ENCODE peak calls at places on chromosomes 12 and 14, in seven cellular contexts. E is neuronal stem cell, F is fibroblast of lung, L is ascending aorta, W is Karpas-422, J is osteoblast, N is adipocyte. H is an unnamed sample. For H3K36me3, the result is how much of the 10 kb centered on the place peaks cover.

GRCh38 chr12:54431911-54432814 is 13.1 kb upstream of the ITGA5 start:
- DNase-seq in E (no peak), F (peak), L (peak), W (no peak), J (peak), N (no peak), H (no peak)

GRCh38 chr12:125140239-125140917 is 75.1 kb downstream of the AACS start:
- DNase-seq in E (peak), F (no peak), L (no peak), W (no peak), J (peak), N (no peak), H (no peak)

GRCh38 chr14:103008768-103009342 is 48.5 kb downstream of the CDC42BPB start:
- DNase-seq in E (no peak), F (no peak), L (no peak), W (no peak), J (peak), N (no peak), H (no peak)

GRCh38 chr14:98819132-98819866 is 452.7 kb downstream of the BCL11B start:
- DNase-seq in E (no peak), F (no peak), L (no peak), W (no peak), J (no peak), N (no peak), H (peak)

GRCh38 chr14:71135496-71135895 is 228.2 kb downstream of the PCNX1 start:
- DNase-seq in E (no peak), F (no peak), L (no peak), W (no peak), J (no peak), N (no peak), H (no peak)

GRCh38 chr14:28406181-28406580 is 360.4 kb upstream of the FOXG1 start:
- DNase-seq in E (no peak), F (peak), L (no peak), W (no peak), J (peak), N (peak), H (no peak)

GRCh38 chr12:3119745-3120660 is 42.8 kb downstream of the TSPAN9 start:
- DNase-seq in E (no peak), F (peak), L (peak), W (no peak), J (peak), N (peak), H (no peak)

GRCh38 chr12:109389146-109389545 is 41.4 kb downstream of the MYO1H start:
- DNase-seq in E (no peak), F (no peak), L (no peak), W (peak), J (no peak), N (no peak), H (no peak)

GRCh38 chr14:102362084-102362483 is 606 bp downstream of the CINP start:
- DNase-seq in E (no peak), F (peak), L (no peak), W (peak), J (peak), N (peak), H (no peak)

GRCh38 chr14:106204063-106204462 is 677.7 kb downstream of the TMEM121 start:
- DNase-seq in E (no peak), F (no peak), L (no peak), W (no peak), J (no peak), N (no peak), H (no peak)

GRCh38 chr12:67148265-67148664 is 120.9 kb upstream of the CAND1 start:
- DNase-seq in E (no peak), F (no peak), L (no peak), W (no peak), J (no peak), N (no peak), H (no peak)

GRCh38 chr14:49886523-49886922 is 6.4 kb upstream of the ARF6 start:
- DNase-seq in E (no peak), F (no peak), L (no peak), W (no peak), J (no peak), N (no peak), H (no peak)

GRCh38 chr12:911191-911826 is 38.2 kb downstream of the RAD52 start:
- DNase-seq in E (no peak), F (no peak), L (no peak), W (no peak), J (no peak), N (no peak), H (no peak)

GRCh38 chr12:749871-750270 is 2.5 kb upstream of the WNK1 start:
- DNase-seq in E (no peak), F (no peak), L (no peak), W (no peak), J (no peak), N (no peak), H (no peak)

GRCh38 chr12:79891506-79892162 is 43.3 kb downstream of the PPP1R12A start:
- DNase-seq in E (no peak), F (no peak), L (no peak), W (no peak), J (no peak), N (no peak), H (no peak)

GRCh38 chr14:64758711-64759554 is 54.7 kb downstream of the PLEKHG3 start:
- DNase-seq in E (no peak), F (peak), L (no peak), W (no peak), J (peak), N (peak), H (no peak)

GRCh38 chr12:74339211-74339610 is 198.4 kb upstream of the ATXN7L3B start:
- DNase-seq in E (no peak), F (no peak), L (no peak), W (no peak), J (no peak), N (no peak), H (no peak)

GRCh38 chr12:68572650-68573049 is 38.0 kb upstream of the RAP1B start:
- DNase-seq in E (no peak), F (no peak), L (no peak), W (no peak), J (no peak), N (no peak), H (no peak)

GRCh38 chr12:87406926-87407325 is 622.3 kb downstream of the C12orf50 start:
- DNase-seq in E (no peak), F (peak), L (no peak), W (no peak), J (no peak), N (no peak), H (no peak)

GRCh38 chr12:15603461-15604085 is 185.6 kb downstream of the EPS8 start:
- DNase-seq in E (no peak), F (peak), L (no peak), W (no peak), J (no peak), N (no peak), H (no peak)

GRCh38 chr14:81437226-81437625 is 37.1 kb upstream of the STON2 start:
- DNase-seq in E (no peak), F (no peak), L (no peak), W (no peak), J (no peak), N (no peak), H (no peak)

GRCh38 chr12:109439181-109439580 is 37.9 kb downstream of the KCTD10 start:
- DNase-seq in E (no peak), F (no peak), L (no peak), W (no peak), J (no peak), N (no peak), H (no peak)

GRCh38 chr12:105474672-105475071 is 144.2 kb downstream of the C12orf75 start:
- DNase-seq in E (no peak), F (no peak), L (no peak), W (no peak), J (no peak), N (no peak), H (no peak)

GRCh38 chr14:103141117-103141796 is 18.0 kb downstream of the TNFAIP2 start:
- DNase-seq in E (no peak), F (peak), L (no peak), W (peak), J (peak), N (no peak), H (no peak)

GRCh38 chr12:28222959-28223662 is 32.9 kb downstream of the CCDC91 start:
- DNase-seq in E (no peak), F (no peak), L (no peak), W (peak), J (no peak), N (no peak), H (no peak)

GRCh38 chr12:117111386-117112267 is 12.4 kb upstream of the TESC start:
- DNase-seq in E (no peak), F (no peak), L (no peak), W (peak), J (no peak), N (no peak), H (no peak)

GRCh38 chr14:68894802-68895201 is 84.3 kb downstream of the ACTN1 start:
- DNase-seq in E (no peak), F (peak), L (no peak), W (no peak), J (peak), N (peak), H (no peak)

GRCh38 chr14:68894123-68894522 is 85.0 kb downstream of the ACTN1 start:
- DNase-seq in E (no peak), F (peak), L (no peak), W (no peak), J (peak), N (no peak), H (no peak)

GRCh38 chr14:68895304-68895703 is 83.8 kb downstream of the ACTN1 start:
- DNase-seq in E (no peak), F (no peak), L (no peak), W (no peak), J (no peak), N (no peak), H (no peak)

GRCh38 chr14:68897559-68898160 is 81.4 kb downstream of the ACTN1 start:
- DNase-seq in E (no peak), F (no peak), L (no peak), W (no peak), J (peak), N (no peak), H (no peak)

DNA sequence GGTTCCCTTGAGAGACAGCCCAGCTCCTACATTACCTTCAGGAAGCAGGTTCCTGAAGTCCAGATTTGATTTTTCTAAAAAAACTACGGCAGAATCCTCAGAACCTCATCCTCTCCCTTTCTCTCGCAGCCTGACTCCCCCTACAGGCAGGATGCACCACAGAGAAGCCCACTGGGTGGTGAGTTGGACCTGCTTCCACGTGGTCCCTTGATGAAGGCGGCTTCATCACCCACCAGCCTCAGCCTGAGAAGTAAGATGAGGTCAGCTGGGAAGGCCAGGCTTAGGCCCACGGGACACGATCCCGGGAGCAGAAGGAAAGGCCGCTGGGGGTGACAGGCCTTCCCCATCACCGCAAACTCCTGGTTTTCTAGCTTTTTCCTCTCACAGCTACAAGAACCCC is 83.0 kb downstream of the ACTN1 start:
- DNase-seq in E (no peak), F (no peak), L (no peak), W (peak), J (peak), N (no peak), H (no peak)
- H3K36me3 ChIP-seq in E (half or more), F (under half), L (half or more), W (under half), J (half or more), N (half or more), H (under half)

GRCh38 chr14:97179573-97179972 is 382.4 kb downstream of the VRK1 start:
- DNase-seq in E (no peak), F (no peak), L (no peak), W (no peak), J (no peak), N (no peak), H (no peak)

GRCh38 chr14:97177016-97177415 is 379.8 kb downstream of the VRK1 start:
- DNase-seq in E (no peak), F (no peak), L (no peak), W (peak), J (no peak), N (no peak), H (no peak)

GRCh38 chr14:97177635-97178034 is 380.5 kb downstream of the VRK1 start:
- DNase-seq in E (no peak), F (no peak), L (no peak), W (peak), J (no peak), N (no peak), H (no peak)

GRCh38 chr14:97178781-97179180 is 381.6 kb downstream of the VRK1 start:
- DNase-seq in E (no peak), F (no peak), L (no peak), W (no peak), J (no peak), N (no peak), H (no peak)

GRCh38 chr14:97180304-97181200 is 383.4 kb downstream of the VRK1 start:
- DNase-seq in E (no peak), F (no peak), L (no peak), W (peak), J (no peak), N (no peak), H (no peak)
- H3K4me3 ChIP-seq in E (no peak), F (no peak), L (no peak), W (no peak), J (no peak), N (no peak), H (no peak)

GRCh38 chr12:98709022-98709421 is 63.9 kb downstream of the APAF1 start:
- DNase-seq in E (no peak), F (no peak), L (no peak), W (no peak), J (no peak), N (no peak), H (no peak)

GRCh38 chr12:98719515-98720504 is 74.7 kb downstream of the APAF1 start:
- DNase-seq in E (no peak), F (no peak), L (no peak), W (peak), J (no peak), N (no peak), H (no peak)

DNA sequence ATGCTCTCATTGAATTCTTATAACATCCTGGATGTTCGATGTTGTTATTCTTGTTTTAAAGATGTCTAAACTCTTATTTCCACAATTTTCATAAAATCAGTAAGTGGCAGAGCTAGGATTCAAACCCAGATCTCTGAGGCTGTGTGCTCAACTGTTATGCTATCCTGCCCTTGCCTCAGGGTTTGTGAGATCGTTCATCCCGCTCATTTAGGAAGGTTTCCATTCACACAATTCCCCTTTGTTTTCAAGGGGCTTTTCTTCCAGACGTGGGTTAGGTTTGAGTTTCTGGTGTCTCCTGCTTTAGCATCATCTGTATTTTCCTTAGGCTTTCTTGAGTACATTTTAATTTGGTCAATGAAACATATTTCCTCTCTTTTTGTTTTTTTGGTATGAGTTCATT is 69.3 kb downstream of the APAF1 start:
- DNase-seq in E (no peak), F (no peak), L (no peak), W (no peak), J (no peak), N (no peak), H (no peak)
- H3K36me3 ChIP-seq in E (under half), F (under half), L (under half), W (under half), J (under half), N (under half), H (under half)

GRCh38 chr12:49000346-49000745 is 1.2 kb upstream of the DDN start:
- DNase-seq in E (no peak), F (no peak), L (no peak), W (no peak), J (peak), N (no peak), H (no peak)
- H3K4me3 ChIP-seq in E (no peak), F (no peak), L (no peak), W (peak), J (no peak), N (no peak), H (no peak)

H was measured in iPS DF 6.9.